ENCODE peak calls at places on chromosome 6, in five cellular contexts. M is OCI-LY7; R is stimulated activated CD4-positive, alpha-beta T cell treated with anti-CD3 and anti-CD28 coated beads, Interleukin-1b, Interleukin-23, amount 100 ng/mL, for 24 hours; Z is neural progenitor cell; X is NCI-H748 treated with DMSO at 0.1 percent for 48 hours. T is an unnamed sample.

GRCh38 chr6:25928562-25929324 is 1.7 kb downstream of the SLC17A2 start:
- DNase-seq in M (no peak), R (no peak), Z (no peak), X (no peak), T (no peak)

GRCh38 chr6:129073651-129074419 is 190.9 kb downstream of the LAMA2 start:
- DNase-seq in M (no peak), R (no peak), Z (no peak), X (no peak), T (no peak)

GRCh38 chr6:155543141-155543870 is 87.7 kb upstream of the NOX3 start:
- DNase-seq in M (no peak), R (no peak), Z (no peak), X (no peak), T (peak; percentile 60)

GRCh38 chr6:78062993-78063392 is 410.2 kb downstream of the MEI4 start:
- DNase-seq in M (no peak), R (no peak), Z (no peak), X (no peak), T (no peak)

GRCh38 chr6:142987490-142987889 is 42.5 kb upstream of the HIVEP2 start:
- DNase-seq in M (no peak), R (no peak), Z (no peak), X (no peak), T (no peak)

GRCh38 chr6:107787589-107787960 is 36.5 kb downstream of the SCML4 start:
- DNase-seq in M (no peak), R (no peak), Z (no peak), X (no peak), T (no peak)

GRCh38 chr6:112431803-112432202 is 84.7 kb downstream of the RFPL4B start:
- DNase-seq in M (no peak), R (no peak), Z (no peak), X (no peak), T (no peak)

GRCh38 chr6:74510878-74511277 is 695.0 kb downstream of the COL12A1 start:
- DNase-seq in M (no peak), R (no peak), Z (no peak), X (no peak), T (no peak)

GRCh38 chr6:70886661-70887060 is 70.2 kb downstream of the B3GAT2 start:
- DNase-seq in M (no peak), R (no peak), Z (no peak), X (no peak), T (no peak)

GRCh38 chr6:167565884-167566491 is 241.1 kb downstream of the TTLL2 start:
- DNase-seq in M (no peak), R (no peak), Z (peak; percentile 23), X (no peak), T (no peak)

GRCh38 chr6:9583946-9584345 is 830.9 kb downstream of the TFAP2A start:
- DNase-seq in M (no peak), R (no peak), Z (no peak), X (no peak), T (peak; percentile 2)

GRCh38 chr6:1477432-1478090 is 88.2 kb downstream of the FOXF2 start:
- DNase-seq in M (no peak), R (no peak), Z (no peak), X (no peak), T (peak; percentile 70)

GRCh38 chr6:73817238-73817637 is 121.2 kb downstream of the CD109 start:
- DNase-seq in M (no peak), R (no peak), Z (no peak), X (no peak), T (no peak)

GRCh38 chr6:129500958-129501381 is 209.0 kb downstream of the ARHGAP18 start:
- DNase-seq in M (peak; percentile 14), R (no peak), Z (peak; percentile 25), X (no peak), T (no peak)

GRCh38 chr6:101986476-101986875 is 593.0 kb downstream of the GRIK2 start:
- DNase-seq in M (no peak), R (no peak), Z (no peak), X (no peak), T (no peak)

GRCh38 chr6:10384719-10385511 is 30.0 kb downstream of the TFAP2A start:
- DNase-seq in M (no peak), R (no peak), Z (peak; percentile 69), X (no peak), T (no peak)

GRCh38 chr6:4577406-4577805 is 198.8 kb upstream of the CDYL start:
- DNase-seq in M (no peak), R (no peak), Z (no peak), X (no peak), T (peak; percentile 92)

GRCh38 chr6:168318579-168319278 is 848 bp downstream of the DACT2 start:
- DNase-seq in M (no peak), R (no peak), Z (peak; percentile 30), X (no peak), T (no peak)

GRCh38 chr6:10381133-10381829 is 33.6 kb downstream of the TFAP2A start:
- DNase-seq in M (no peak), R (no peak), Z (peak; percentile 76), X (no peak), T (peak; percentile 31)

GRCh38 chr6:48567016-48567415 is 456.0 kb upstream of the PTCHD4 start:
- DNase-seq in M (no peak), R (no peak), Z (peak; percentile 5), X (no peak), T (peak; percentile 57)

GRCh38 chr6:168025831-168026325 is 28.4 kb downstream of the KIF25 start:
- DNase-seq in M (no peak), R (no peak), Z (no peak), X (no peak), T (no peak)

GRCh38 chr6:43455034-43455747 is at the start of gene DLK2:
- DNase-seq in M (no peak), R (peak; percentile 14), Z (peak; percentile 67), X (no peak), T (peak; percentile 41)

GRCh38 chr6:50655848-50656453 is 57.4 kb upstream of the TFAP2D start:
- DNase-seq in M (peak; percentile 19), R (no peak), Z (peak; percentile 39), X (peak; percentile 33), T (peak; percentile 2)

GRCh38 chr6:154732538-154732823 is 735 bp upstream of the SCAF8 start:
- DNase-seq in M (no peak), R (no peak), Z (peak; percentile 74), X (no peak), T (no peak)

GRCh38 chr6:116251568-116252384 is 2.1 kb downstream of the TSPYL4 start:
- DNase-seq in M (no peak), R (no peak), Z (peak; percentile 27), X (no peak), T (peak; percentile 73)

GRCh38 chr6:97068211-97068610 is 143.7 kb downstream of the KLHL32 start:
- DNase-seq in M (peak; percentile 43), R (no peak), Z (peak; percentile 30), X (peak; percentile 39), T (peak; percentile 53)

GRCh38 chr6:141212296-141212695 is 920.4 kb upstream of the GJE1 start:
- DNase-seq in M (no peak), R (no peak), Z (no peak), X (no peak), T (no peak)

GRCh38 chr6:52115145-52115741 is 27.8 kb upstream of the PKHD1 start:
- DNase-seq in M (no peak), R (no peak), Z (no peak), X (no peak), T (no peak)

GRCh38 chr6:100913400-100914276 is 32.5 kb upstream of the ASCC3 start:
- DNase-seq in M (no peak), R (no peak), Z (peak; percentile 73), X (no peak), T (no peak)

GRCh38 chr6:126804255-126805064 is 314.0 kb upstream of the RSPO3 start:
- DNase-seq in M (peak; percentile 17), R (no peak), Z (peak; percentile 59), X (peak; percentile 32), T (peak; percentile 80)

GRCh38 chr6:40349566-40350192 is 237.5 kb downstream of the LRFN2 start:
- DNase-seq in M (no peak), R (no peak), Z (no peak), X (no peak), T (no peak)

GRCh38 chr6:136510299-136510698 is 39.9 kb downstream of the MAP7 start:
- DNase-seq in M (no peak), R (no peak), Z (no peak), X (no peak), T (no peak)

T was measured in astrocyte of the hippocampus.